ENCODE peak calls at places on chromosomes 2 and 18, in four cellular contexts. D is astrocyte of the cerebellum, F is esophagus squamous epithelium, U is right atrium auricular region. G is an unnamed sample.

GRCh38 chr2:69581774-69582581 is 61.6 kb downstream of the AAK1 start:
- DNase-seq in U (no peak), F (no peak), D (no peak), G (no peak)

GRCh38 chr2:11348209-11348749 is 3.8 kb upstream of the ROCK2 start:
- DNase-seq in F (no peak), D (no peak), U (no peak), G (no peak)

GRCh38 chr2:226403360-226403759 is 396.3 kb downstream of the IRS1 start:
- DNase-seq in F (no peak), D (peak), U (no peak), G (no peak)

GRCh38 chr2:97644023-97644717 is 1.7 kb upstream of the COX5B start:
- DNase-seq in U (no peak), D (no peak), F (no peak), G (no peak)

GRCh38 chr2:85999131-85999831 is 106.4 kb downstream of the POLR1A start:
- DNase-seq in F (no peak), D (no peak), U (no peak), G (no peak)

GRCh38 chr2:36713300-36713699 is 16.8 kb downstream of the VIT start:
- DNase-seq in D (no peak), F (no peak), U (no peak), G (no peak)

GRCh38 chr2:15655123-15655887 is 63.6 kb downstream of the DDX1 start:
- DNase-seq in F (no peak), U (no peak), D (no peak), G (no peak)

GRCh38 chr2:28665041-28665704 is 86.5 kb upstream of the PPP1CB start:
- DNase-seq in D (peak), F (no peak), U (peak), G (no peak)

GRCh38 chr2:240869956-240870875 is 1.6 kb downstream of the AGXT start:
- DNase-seq in F (no peak), U (no peak), D (no peak), G (no peak)

GRCh38 chr2:676647-677055 is 555 bp downstream of the TMEM18 start:
- DNase-seq in D (peak), F (peak), U (peak), G (peak)

GRCh38 chr2:101473911-101474751 is 781 bp downstream of the RFX8 start:
- DNase-seq in U (no peak), D (no peak), F (no peak), G (no peak)

GRCh38 chr2:242020196-242021004 is 150.9 kb downstream of the RTP5 start:
- DNase-seq in F (no peak), U (no peak), D (no peak), G (no peak)

GRCh38 chr2:85584354-85584856 is at the start of gene VAMP5:
- DNase-seq in F (no peak), U (no peak), D (no peak), G (no peak)

GRCh38 chr2:130370490-130370889 is 14.6 kb downstream of the PTPN18 start:
- DNase-seq in U (no peak), F (no peak), D (no peak), G (no peak)

GRCh38 chr18:79366177-79367094 is 29.3 kb upstream of the NFATC1 start:
- DNase-seq in F (no peak), D (peak), U (no peak), G (no peak)

GRCh38 chr2:201558232-201558631 is 85.1 kb downstream of the TMEM237 start:
- DNase-seq in U (no peak), D (no peak), F (no peak), G (no peak)

GRCh38 chr2:172806426-172807008 is 70.9 kb downstream of the RAPGEF4 start:
- DNase-seq in D (peak), F (no peak), U (no peak), G (peak)

GRCh38 chr2:113185643-113186315 is 12.0 kb downstream of the PSD4 start:
- DNase-seq in D (peak), F (no peak), U (no peak), G (no peak)

GRCh38 chr18:26710460-26711096 is 154.9 kb downstream of the AQP4 start:
- DNase-seq in D (no peak), F (no peak), U (no peak), G (no peak)

GRCh38 chr2:112614201-112614840 is 29.9 kb downstream of the CHCHD5 start:
- DNase-seq in F (no peak), U (no peak), D (no peak), G (no peak)

GRCh38 chr2:223944704-223945531 is at the start of gene WDFY1:
- DNase-seq in D (peak), U (peak), F (peak), G (no peak)

GRCh38 chr2:223944166-223944703 is 900 bp downstream of the WDFY1 start:
- DNase-seq in U (no peak), F (no peak), D (no peak), G (no peak)

GRCh38 chr2:223943561-223944008 is 1.6 kb downstream of the WDFY1 start:
- DNase-seq in D (no peak), F (no peak), U (no peak), G (no peak)

GRCh38 chr2:223947711-223948205 is 2.6 kb upstream of the WDFY1 start:
- DNase-seq in U (no peak), D (no peak), F (no peak), G (no peak)

GRCh38 chr2:223945755-223946154 is 620 bp upstream of the WDFY1 start:
- DNase-seq in D (no peak), F (no peak), U (no peak), G (no peak)
- H3K4me3 ChIP-seq in D (no peak), F (peak), U (no peak), G (no peak)

GRCh38 chr2:8004250-8004681 is 677.6 kb upstream of the ID2 start:
- DNase-seq in U (peak), D (no peak), F (no peak), G (no peak)

GRCh38 chr2:8002765-8003393 is 679.0 kb upstream of the ID2 start:
- DNase-seq in D (no peak), F (no peak), U (no peak), G (no peak)

GRCh38 chr2:8003462-8004075 is 678.3 kb upstream of the ID2 start:
- DNase-seq in U (peak), F (no peak), D (no peak), G (no peak)

GRCh38 chr2:7999683-8000476 is 682.0 kb upstream of the ID2 start:
- DNase-seq in F (no peak), D (no peak), U (no peak), G (no peak)

DNA sequence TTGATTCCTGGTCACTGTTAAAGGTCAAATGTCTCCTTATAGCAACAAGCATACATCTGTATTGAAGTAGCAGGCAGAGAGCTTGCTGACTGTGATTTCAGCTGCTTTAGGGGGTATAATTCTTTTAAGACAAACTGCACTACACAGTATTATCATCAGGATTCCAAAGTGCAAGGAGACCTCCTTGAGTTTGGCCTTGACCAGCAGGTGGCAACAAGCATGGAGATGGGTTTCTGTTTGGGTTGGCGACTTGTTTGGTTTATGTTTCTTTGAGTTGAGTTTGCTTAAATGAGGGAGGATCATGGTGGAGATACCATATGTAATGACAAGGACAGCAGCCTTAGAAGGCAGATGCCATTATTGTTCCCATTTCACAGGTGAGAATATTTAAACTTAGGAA is 681.0 kb upstream of the ID2 start:
- DNase-seq in D (no peak), U (no peak), F (no peak), G (no peak)
- TF ChIP-seq CTCF in D (peak), U (no peak), F (no peak), G (peak)

GRCh38 chr2:160063266-160063665 is 851 bp upstream of the PLA2R1 start:
- DNase-seq in U (no peak), D (no peak), F (no peak), G (no peak)
- H3K4me3 ChIP-seq in U (no peak), D (peak), F (peak), G (peak)

DNA sequence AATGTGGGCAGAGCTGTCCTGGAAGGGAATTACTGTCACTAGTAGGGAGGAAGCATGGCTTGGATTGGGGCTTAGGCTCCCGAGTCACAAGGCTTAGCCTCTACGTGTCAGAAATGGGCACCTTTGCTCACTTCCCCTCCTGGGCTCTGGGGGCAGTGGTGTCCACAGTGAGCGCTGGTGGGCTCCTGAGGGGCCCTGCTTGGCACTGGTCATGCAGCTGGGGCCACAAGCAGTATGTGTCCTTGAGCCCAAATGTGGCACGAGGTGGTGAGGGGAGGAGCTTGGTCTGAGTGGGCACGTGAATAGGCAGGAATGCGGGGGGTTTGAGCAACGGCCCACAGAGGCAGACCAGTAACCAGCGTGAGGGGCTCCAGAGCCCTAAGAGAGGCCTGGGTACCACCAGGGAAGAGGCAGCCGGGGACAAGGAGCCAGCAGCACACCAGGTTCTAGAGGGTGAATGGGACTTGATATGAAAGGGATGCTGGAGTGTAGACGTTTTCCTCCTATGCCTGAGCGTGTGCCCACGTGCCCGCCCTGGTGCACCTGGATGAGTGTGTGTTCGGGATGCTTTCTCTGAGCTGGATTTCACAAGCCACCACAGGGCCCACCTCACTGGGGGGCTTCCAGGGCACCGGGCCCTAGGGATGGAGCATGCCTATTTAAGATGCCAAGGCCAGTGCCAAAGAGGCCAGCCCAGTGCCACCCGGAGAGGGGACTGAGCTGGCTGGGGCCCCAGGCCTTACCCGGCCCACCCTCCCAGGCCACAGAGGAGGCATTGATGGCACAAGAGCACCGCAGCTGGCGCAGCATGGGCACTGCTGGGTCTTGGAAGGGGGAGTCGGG is 22.8 kb upstream of the PTMA start:
- DNase-seq in D (no peak), F (no peak), U (no peak), G (no peak)
- TF ChIP-seq CTCF in D (peak), F (peak), U (no peak), G (no peak)

GRCh38 chr2:184597996-184598312 is 375 bp upstream of the ZNF804A start:
- DNase-seq in U (no peak), F (no peak), D (no peak), G (no peak)
- H3K4me3 ChIP-seq in U (peak), F (peak), D (peak), G (peak)

GRCh38 chr2:1907849-1908533 is 163.7 kb upstream of the PXDN start:
- DNase-seq in F (no peak), D (no peak), U (peak), G (no peak)

GRCh38 chr2:1911811-1912210 is 167.5 kb upstream of the PXDN start:
- DNase-seq in U (peak), F (no peak), D (no peak), G (no peak)

GRCh38 chr2:1910021-1910420 is 165.7 kb upstream of the PXDN start:
- DNase-seq in D (no peak), U (peak), F (no peak), G (no peak)

GRCh38 chr2:1912771-1913170 is 168.5 kb upstream of the PXDN start:
- DNase-seq in D (no peak), F (no peak), U (peak), G (no peak)

GRCh38 chr2:1910562-1911256 is 166.4 kb upstream of the PXDN start:
- DNase-seq in D (peak), F (no peak), U (peak), G (no peak)
- TF ChIP-seq CTCF in D (peak), F (peak), U (no peak), G (peak)